ENCODE peak calls at places on chromosomes 1 and 21, in seven cellular contexts. M, J, Z, W, O, X and T are unnamed samples.

GRCh38 chr1:16012590-16013219 is 5.1 kb downstream of the HSPB7 start:
- DNase-seq in M (peak; percentile 93), J (peak; percentile 95), Z (peak; percentile 79), W (peak; percentile 76), O (no peak), X (peak; percentile 62), T (no peak)

GRCh38 chr21:45178971-45179370 is 104.6 kb downstream of the ADARB1 start:
- DNase-seq in M (no peak), J (no peak), Z (no peak), W (no peak), O (no peak), X (no peak), T (no peak)

GRCh38 chr1:201068976-201069375 is 43.2 kb downstream of the CACNA1S start:
- DNase-seq in M (peak; percentile 44), J (no peak), Z (no peak), W (no peak), O (no peak), X (no peak), T (no peak)

GRCh38 chr1:111486431-111486830 is 12.6 kb downstream of the C1orf162 start:
- DNase-seq in M (no peak), J (no peak), Z (no peak), W (no peak), O (no peak), X (no peak), T (no peak)

GRCh38 chr1:204846546-204846945 is 24.1 kb upstream of the NFASC start:
- DNase-seq in M (no peak), J (no peak), Z (no peak), W (no peak), O (no peak), X (no peak), T (no peak)

GRCh38 chr1:82317671-82318070 is 516.9 kb downstream of the ADGRL2 start:
- DNase-seq in M (no peak), J (no peak), Z (no peak), W (no peak), O (no peak), X (no peak), T (no peak)

GRCh38 chr1:16249838-16250241 is 12.9 kb upstream of the CPLANE2 start:
- DNase-seq in M (peak; percentile 65), J (peak; percentile 72), Z (peak; percentile 87), W (no peak), O (no peak), X (no peak), T (no peak)

GRCh38 chr1:182786223-182787001 is 3.2 kb upstream of the NPL start:
- DNase-seq in M (peak; percentile 87), J (peak; percentile 75), Z (peak; percentile 36), W (peak; percentile 66), O (no peak), X (peak; percentile 54), T (peak; percentile 25)

GRCh38 chr1:227068883-227069282 is 128.8 kb downstream of the COQ8A start:
- DNase-seq in M (no peak), J (no peak), Z (no peak), W (no peak), O (no peak), X (no peak), T (no peak)

GRCh38 chr1:31834501-31834900 is 18.7 kb upstream of the SPOCD1 start:
- DNase-seq in M (no peak), J (no peak), Z (no peak), W (no peak), O (peak; percentile 30), X (no peak), T (no peak)
- H3K4me1 ChIP-seq in M (no peaks in the 10 kb centered on the region), J (no peaks in the 10 kb centered on the region), Z (no peaks in the 10 kb centered on the region), W (no peaks in the 10 kb centered on the region), O (no peaks in the 10 kb centered on the region), X (no peaks in the 10 kb centered on the region), T (peaks cover 5% of the 10 kb centered on the region)

GRCh38 chr1:159964144-159964543 is 10.1 kb upstream of the SLAMF9 start:
- DNase-seq in M (no peak), J (no peak), Z (no peak), W (no peak), O (no peak), X (no peak), T (no peak)
- H3K4me3 ChIP-seq in M (no peak overlapping the region), J (no peak overlapping the region), Z (no peak overlapping the region), W (no peak overlapping the region), O (no peak overlapping the region), X (no peak overlapping the region), T (no peak overlapping the region)

DNA sequence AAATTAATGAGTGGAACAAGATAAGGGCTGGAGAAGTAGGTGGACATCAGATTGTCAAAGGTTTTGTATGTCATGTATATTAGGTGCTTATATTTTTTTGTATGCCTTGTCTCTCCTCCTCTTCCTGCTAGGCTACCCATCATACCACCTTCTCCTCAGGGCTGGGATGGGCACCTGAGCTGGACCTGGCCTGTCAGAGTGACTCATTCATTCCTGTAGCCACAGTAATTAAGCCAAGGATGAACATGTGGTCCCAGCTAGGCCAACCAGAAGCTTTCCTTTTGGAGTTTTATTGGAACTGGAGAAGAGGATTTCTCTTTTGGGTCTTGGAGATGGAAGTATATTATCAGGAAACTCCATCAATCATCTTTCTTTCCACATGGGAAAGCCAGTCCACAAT is 21.2 kb downstream of the PTGS2 start:
- DNase-seq in M (no peak), J (no peak), Z (no peak), W (no peak), O (no peak), X (no peak), T (no peak)
- H3K4me1 ChIP-seq in M (no peaks in the 10 kb centered on the region), J (no peaks in the 10 kb centered on the region), Z (no peaks in the 10 kb centered on the region), W (no peaks in the 10 kb centered on the region), O (peaks cover 8% of the 10 kb centered on the region), X (no peaks in the 10 kb centered on the region), T (no peaks in the 10 kb centered on the region)

DNA sequence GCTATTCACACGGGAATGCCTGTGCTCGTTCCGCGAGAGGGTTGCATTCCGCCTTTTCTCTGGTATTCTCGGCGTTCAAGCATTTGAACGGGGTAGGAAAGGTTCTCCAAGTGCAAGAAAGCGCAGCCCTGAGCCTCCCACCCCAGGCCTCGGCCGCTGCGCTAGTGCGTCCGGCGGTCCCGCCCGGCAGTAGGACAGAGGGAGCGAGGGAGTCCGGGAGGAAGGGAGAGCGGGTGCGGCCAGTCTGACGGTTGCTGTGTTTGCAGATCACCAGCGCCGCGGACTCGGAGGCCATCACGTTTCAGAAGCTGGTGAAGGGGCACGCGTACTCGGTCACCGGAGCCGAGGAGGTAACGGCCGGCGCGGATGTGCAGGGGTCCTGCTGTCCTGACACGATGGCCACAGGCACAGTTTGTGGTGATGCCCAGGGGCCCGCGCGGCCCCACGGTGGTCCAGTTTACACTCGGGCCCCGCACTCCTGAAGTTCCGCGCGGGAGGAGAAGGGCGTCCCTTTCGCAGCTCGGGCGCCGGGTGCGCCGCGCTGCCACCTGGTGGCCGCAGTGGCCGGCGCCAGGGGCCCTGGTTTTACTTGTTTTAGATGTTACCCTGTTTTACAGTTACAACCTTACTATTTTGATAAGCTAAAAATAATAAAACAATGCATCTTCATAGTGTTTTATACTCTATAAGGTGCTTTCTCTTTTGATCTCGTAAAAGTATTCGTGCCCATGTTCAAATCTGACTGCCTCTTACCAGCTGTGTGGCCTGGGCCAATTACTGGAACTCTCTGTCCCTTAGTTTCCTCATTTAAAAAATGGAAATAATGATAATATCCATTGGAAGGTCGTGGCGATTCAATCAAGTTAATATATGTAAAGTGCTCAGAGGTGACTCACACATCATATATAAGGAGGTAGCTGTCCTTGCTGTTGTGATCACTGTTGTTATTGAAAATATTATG is 36.7 kb downstream of the CAPN2 start:
- DNase-seq in M (peak; percentile 90), J (peak; percentile 80), Z (peak; percentile 61), W (peak; percentile 67), O (peak; percentile 75), X (peak; percentile 66), T (peak; percentile 56)
- H3K4me3 ChIP-seq in M (no peak overlapping the region), J (peak overlapping the region; percentile 55), Z (peak overlapping the region; percentile 33), W (peak overlapping the region; percentile 34), O (peak overlapping the region; percentile 42), X (peak overlapping the region; percentile 10), T (peak overlapping the region; percentile 55)

DNA sequence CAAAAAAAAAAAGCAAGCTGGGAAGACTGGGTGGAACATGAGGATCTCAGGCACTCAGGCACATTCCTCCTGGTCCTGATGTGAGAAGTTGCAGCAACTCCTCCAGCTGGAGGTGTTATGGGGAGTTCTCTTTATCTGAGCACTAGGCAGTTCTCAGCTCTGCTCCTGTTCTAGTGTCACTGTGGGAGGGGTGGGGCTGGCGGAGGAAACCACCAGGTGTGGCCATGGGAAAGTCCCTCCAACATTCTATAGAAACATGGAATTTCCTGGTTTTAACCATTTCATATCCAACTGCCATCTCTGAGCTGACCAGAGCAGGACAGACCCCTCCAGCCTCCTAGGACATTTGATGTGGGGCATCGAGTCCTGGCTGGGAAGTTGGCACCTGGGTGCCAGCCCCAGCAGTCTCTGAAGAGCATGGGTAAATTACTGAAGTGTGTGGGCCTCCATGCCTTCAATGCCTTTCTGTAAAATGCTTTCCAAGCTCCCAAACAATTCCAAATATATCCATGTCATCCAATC is 804 bp upstream of the IKBKE start:
- DNase-seq in M (peak; percentile 13), J (no peak), Z (no peak), W (no peak), O (no peak), X (peak; percentile 84), T (no peak)
- H3K4me1 ChIP-seq in M (no peaks in the 10 kb centered on the region), J (peaks cover 9% of the 10 kb centered on the region), Z (peaks cover 8% of the 10 kb centered on the region), W (peaks cover 25% of the 10 kb centered on the region), O (peaks cover 46% of the 10 kb centered on the region), X (peaks cover 6% of the 10 kb centered on the region), T (peaks cover 67% of the 10 kb centered on the region)

DNA sequence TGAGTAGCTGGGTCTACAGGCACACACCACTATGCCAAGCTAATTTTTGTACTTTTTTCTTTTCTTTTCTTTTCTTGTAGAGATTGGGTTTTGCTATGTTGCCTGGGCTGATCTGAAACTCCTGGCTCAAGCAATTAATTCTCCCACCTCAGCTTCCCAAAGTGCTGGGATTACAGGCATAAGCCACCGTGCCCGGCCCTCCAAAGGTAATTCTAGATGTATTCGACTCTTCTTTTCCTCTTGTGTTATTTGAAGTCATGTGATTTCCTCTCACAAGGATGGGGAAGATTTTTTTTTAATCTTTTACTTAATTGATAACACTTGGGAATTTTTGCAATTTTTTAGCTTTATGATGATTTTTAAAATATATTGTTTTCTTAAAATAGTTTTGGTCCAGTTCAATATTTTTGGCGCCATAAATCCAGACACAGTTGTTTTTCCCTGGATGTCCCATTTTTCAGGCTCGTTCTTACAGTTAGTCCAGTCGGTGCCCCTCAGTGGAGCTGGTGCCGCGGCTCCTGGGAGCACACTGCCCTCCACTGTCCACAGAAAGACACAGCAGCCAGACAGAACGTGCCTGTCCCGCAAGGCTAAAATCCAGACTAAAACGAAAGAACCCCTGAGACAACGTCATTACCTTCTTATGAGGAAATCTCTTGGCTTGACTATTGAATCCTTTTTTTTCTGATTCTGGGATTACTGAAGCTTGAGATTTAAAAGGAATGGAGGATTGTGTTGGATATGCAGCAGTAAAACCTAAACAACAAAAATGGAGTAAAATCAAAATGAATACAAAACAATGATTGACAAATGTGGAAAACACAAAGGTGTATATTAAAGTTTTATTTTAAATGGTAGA is 22.4 kb downstream of the STPG1 start:
- DNase-seq in M (peak; percentile 88), J (peak; percentile 87), Z (peak; percentile 84), W (peak; percentile 70), O (peak; percentile 85), X (peak; percentile 82), T (peak; percentile 53)
- H3K4me3 ChIP-seq in M (no peak overlapping the region), J (peak overlapping the region; percentile 20), Z (no peak overlapping the region), W (no peak overlapping the region), O (peak overlapping the region; percentile 15), X (no peak overlapping the region), T (no peak overlapping the region)